ENCODE peak calls at places on chromosomes 16 and 17, in nine cellular contexts. One of them, this sample, is unnamed.

GRCh38 chr16:74944466-74944865 is 40.5 kb downstream of the WDR59 start:
- DNase-seq in Panc1: no peak
- DNase-seq in KBM-7: no peak
- DNase-seq in T-helper 17 cell: no peak
- DNase-seq in NCI-H226: no peak
- DNase-seq in AG10803: no peak
- DNase-seq in effector memory CD4-positive, alpha-beta T cell: no peak
- DNase-seq in fibroblast of lung: no peak
- DNase-seq in progenitor cell of endocrine pancreas: no peak
- DNase-seq in this sample: no peak

GRCh38 chr16:8374586-8374985 is 215.7 kb downstream of the TMEM114 start:
- DNase-seq in effector memory CD4-positive, alpha-beta T cell: no peak
- DNase-seq in NCI-H226: peak; percentile 7
- DNase-seq in AG10803: no peak
- DNase-seq in T-helper 17 cell: no peak
- DNase-seq in KBM-7: no peak
- DNase-seq in fibroblast of lung: no peak
- DNase-seq in Panc1: no peak
- DNase-seq in progenitor cell of endocrine pancreas: no peak
- DNase-seq in this sample: no peak

GRCh38 chr16:88870608-88871348 is 4.3 kb upstream of the PABPN1L start:
- DNase-seq in T-helper 17 cell: no peak
- DNase-seq in fibroblast of lung: no peak
- DNase-seq in AG10803: no peak
- DNase-seq in NCI-H226: no peak
- DNase-seq in KBM-7: no peak
- DNase-seq in progenitor cell of endocrine pancreas: no peak
- DNase-seq in effector memory CD4-positive, alpha-beta T cell: no peak
- DNase-seq in Panc1: no peak
- DNase-seq in this sample: peak; percentile 59

GRCh38 chr16:23245268-23245667 is 56.8 kb upstream of the SCNN1B start:
- DNase-seq in AG10803: no peak
- DNase-seq in NCI-H226: no peak
- DNase-seq in effector memory CD4-positive, alpha-beta T cell: no peak
- DNase-seq in T-helper 17 cell: no peak
- DNase-seq in fibroblast of lung: no peak
- DNase-seq in progenitor cell of endocrine pancreas: no peak
- DNase-seq in Panc1: no peak
- DNase-seq in KBM-7: no peak
- DNase-seq in this sample: no peak

GRCh38 chr17:65227637-65228036 is 90.5 kb downstream of the RGS9 start:
- DNase-seq in NCI-H226: no peak
- DNase-seq in fibroblast of lung: no peak
- DNase-seq in Panc1: no peak
- DNase-seq in T-helper 17 cell: no peak
- DNase-seq in KBM-7: no peak
- DNase-seq in progenitor cell of endocrine pancreas: no peak
- DNase-seq in AG10803: no peak
- DNase-seq in effector memory CD4-positive, alpha-beta T cell: no peak
- DNase-seq in this sample: no peak

GRCh38 chr17:76170114-76170513 is 29.1 kb upstream of the FOXJ1 start:
- DNase-seq in Panc1: no peak
- DNase-seq in KBM-7: no peak
- DNase-seq in T-helper 17 cell: no peak
- DNase-seq in fibroblast of lung: no peak
- DNase-seq in progenitor cell of endocrine pancreas: no peak
- DNase-seq in AG10803: no peak
- DNase-seq in effector memory CD4-positive, alpha-beta T cell: no peak
- DNase-seq in NCI-H226: no peak
- DNase-seq in this sample: no peak

GRCh38 chr17:32723310-32723955 is 153.5 kb downstream of the MYO1D start:
- DNase-seq in Panc1: no peak
- DNase-seq in fibroblast of lung: peak; percentile 8
- DNase-seq in NCI-H226: peak; percentile 21
- DNase-seq in progenitor cell of endocrine pancreas: no peak
- DNase-seq in KBM-7: no peak
- DNase-seq in effector memory CD4-positive, alpha-beta T cell: no peak
- DNase-seq in AG10803: no peak
- DNase-seq in T-helper 17 cell: no peak
- DNase-seq in this sample: no peak

GRCh38 chr16:81875461-81875860 is 96.4 kb downstream of the PLCG2 start:
- DNase-seq in effector memory CD4-positive, alpha-beta T cell: no peak
- DNase-seq in AG10803: no peak
- DNase-seq in T-helper 17 cell: no peak
- DNase-seq in progenitor cell of endocrine pancreas: no peak
- DNase-seq in Panc1: no peak
- DNase-seq in KBM-7: no peak
- DNase-seq in fibroblast of lung: no peak
- DNase-seq in NCI-H226: no peak
- DNase-seq in this sample: no peak

GRCh38 chr17:21843951-21844590 is 151.7 kb downstream of the KCNJ18 start:
- DNase-seq in T-helper 17 cell: no peak
- DNase-seq in KBM-7: no peak
- DNase-seq in AG10803: no peak
- DNase-seq in NCI-H226: no peak
- DNase-seq in progenitor cell of endocrine pancreas: no peak
- DNase-seq in Panc1: no peak
- DNase-seq in fibroblast of lung: no peak
- DNase-seq in effector memory CD4-positive, alpha-beta T cell: no peak
- DNase-seq in this sample: no peak

GRCh38 chr16:14335297-14335696 is 264.2 kb downstream of the MRTFB start:
- DNase-seq in KBM-7: no peak
- DNase-seq in progenitor cell of endocrine pancreas: no peak
- DNase-seq in Panc1: no peak
- DNase-seq in AG10803: no peak
- DNase-seq in fibroblast of lung: no peak
- DNase-seq in T-helper 17 cell: no peak
- DNase-seq in NCI-H226: no peak
- DNase-seq in effector memory CD4-positive, alpha-beta T cell: no peak
- DNase-seq in this sample: peak; percentile 66

GRCh38 chr17:34598161-34598776 is 18.9 kb downstream of the TMEM132E start:
- DNase-seq in T-helper 17 cell: no peak
- DNase-seq in NCI-H226: no peak
- DNase-seq in AG10803: no peak
- DNase-seq in fibroblast of lung: no peak
- DNase-seq in progenitor cell of endocrine pancreas: no peak
- DNase-seq in effector memory CD4-positive, alpha-beta T cell: no peak
- DNase-seq in KBM-7: no peak
- DNase-seq in Panc1: no peak
- DNase-seq in this sample: no peak

GRCh38 chr16:68083861-68084503 is 1.2 kb upstream of the NFATC3 start:
- DNase-seq in progenitor cell of endocrine pancreas: no peak
- DNase-seq in effector memory CD4-positive, alpha-beta T cell: no peak
- DNase-seq in NCI-H226: no peak
- DNase-seq in T-helper 17 cell: no peak
- DNase-seq in AG10803: peak; percentile 52
- DNase-seq in fibroblast of lung: peak; percentile 37
- DNase-seq in KBM-7: no peak
- DNase-seq in Panc1: no peak
- DNase-seq in this sample: no peak

This sample was measured in Karpas-422.